ENCODE peak calls at places on chromosome 22, in seven cellular contexts. D, Q, T, R, F, U and H are unnamed samples.

GRCh38 chr22:23762866-23763578 is at the start of gene C22orf15:
- DNase-seq in D (peak), Q (peak), T (no peak), R (peak), F (no peak), U (no peak), H (peak)

GRCh38 chr22:27298387-27299141 is 503.0 kb downstream of the MN1 start:
- DNase-seq in D (no peak), Q (no peak), T (no peak), R (no peak), F (no peak), U (no peak), H (no peak)

GRCh38 chr22:27100789-27101188 is 443.4 kb downstream of the MIAT start:
- DNase-seq in D (peak), Q (peak), T (no peak), R (peak), F (no peak), U (peak), H (peak)

GRCh38 chr22:43883012-43883661 is 8.7 kb downstream of the PNPLA5 start:
- DNase-seq in D (peak), Q (peak), T (peak), R (peak), F (peak), U (peak), H (peak)

GRCh38 chr22:22917377-22917776 is 29.8 kb downstream of the IGLL5 start:
- DNase-seq in D (no peak), Q (no peak), T (no peak), R (no peak), F (no peak), U (no peak), H (no peak)

GRCh38 chr22:49934891-49935557 is 16.6 kb downstream of the CRELD2 start:
- DNase-seq in D (peak), Q (no peak), T (no peak), R (peak), F (no peak), U (no peak), H (peak)

GRCh38 chr22:28072066-28072465 is 153.0 kb upstream of the PITPNB start:
- DNase-seq in D (peak), Q (no peak), T (no peak), R (no peak), F (no peak), U (no peak), H (no peak)

GRCh38 chr22:23773247-23774113 is 831 bp downstream of the MMP11 start:
- DNase-seq in D (no peak), Q (no peak), T (no peak), R (no peak), F (peak), U (no peak), H (no peak)

GRCh38 chr22:19579880-19580279 is 55.7 kb upstream of the CLDN5 start:
- DNase-seq in D (no peak), Q (no peak), T (no peak), R (no peak), F (no peak), U (no peak), H (no peak)

GRCh38 chr22:42747701-42748513 is 27.2 kb upstream of the A4GALT start:
- DNase-seq in D (peak), Q (peak), T (no peak), R (peak), F (no peak), U (no peak), H (no peak)

DNA sequence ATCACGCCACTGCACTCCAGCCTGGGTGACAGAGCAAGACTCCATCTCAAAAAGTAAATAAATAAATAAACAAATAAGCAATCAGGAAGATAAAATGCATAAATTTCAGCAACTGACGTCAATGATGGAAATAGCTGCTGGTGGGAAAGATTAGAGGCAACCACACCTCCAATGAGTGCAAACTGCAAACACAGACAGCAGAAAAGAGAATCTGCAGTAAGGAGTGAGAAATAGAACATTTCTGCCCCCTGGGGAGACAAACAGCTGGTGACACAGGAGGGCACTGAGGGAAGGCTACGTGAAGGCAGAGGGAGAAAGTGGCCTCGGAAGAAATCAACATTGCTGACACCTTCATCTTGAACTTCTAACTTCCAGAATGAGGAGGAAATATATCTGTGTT is 6.5 kb downstream of the PI4KA start:
- DNase-seq in D (no peak), Q (no peak), T (no peak), R (peak), F (peak), U (no peak), H (no peak)
- H3K18ac ChIP-seq in D (no peak), Q (no peak), T (no peak), R (no peak), F (no peak), U (no peak), H (no peak)

DNA sequence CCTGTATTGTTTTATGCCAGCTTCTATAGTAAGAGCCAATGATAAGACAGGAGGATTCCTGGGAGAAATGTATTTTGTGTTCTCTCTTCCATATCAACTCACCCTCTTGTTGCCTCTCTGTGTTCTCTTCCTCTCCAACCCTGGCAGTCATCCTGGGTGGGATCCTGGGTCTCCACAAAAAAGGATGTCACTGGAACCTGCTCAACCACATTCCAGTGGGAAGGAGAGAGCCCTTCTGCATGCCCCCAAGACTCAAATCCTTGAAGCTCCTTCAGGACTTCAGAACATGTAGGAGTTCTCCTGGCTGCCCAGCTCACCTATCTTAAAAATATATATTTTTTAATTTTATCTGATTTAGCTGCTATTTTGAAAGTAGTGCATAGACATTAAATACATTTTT is 26.1 kb downstream of the APOL6 start:
- DNase-seq in D (no peak), Q (peak), T (no peak), R (no peak), F (no peak), U (no peak), H (no peak)
- H2AK5ac ChIP-seq in D (no peak), Q (no peak), T (no peak), R (no peak), F (no peak), U (no peak), H (no peak)

GRCh38 chr22:29951675-29952413 is 68.9 kb downstream of the MTMR3 start:
- DNase-seq in D (no peak), Q (no peak), T (no peak), R (no peak), F (no peak), U (no peak), H (no peak)
- H2BK5ac ChIP-seq in D (no peak), Q (no peak), T (no peak), R (no peak), F (no peak), U (no peak), H (no peak)

GRCh38 chr22:45629469-45630089 is 42.1 kb upstream of the ATXN10 start:
- DNase-seq in D (no peak), Q (peak), T (no peak), R (no peak), F (no peak), U (no peak), H (peak)

GRCh38 chr22:45631839-45632238 is 39.8 kb upstream of the ATXN10 start:
- DNase-seq in D (no peak), Q (no peak), T (no peak), R (no peak), F (no peak), U (no peak), H (no peak)

GRCh38 chr22:45632791-45633515 is 38.7 kb upstream of the ATXN10 start:
- DNase-seq in D (no peak), Q (no peak), T (no peak), R (no peak), F (no peak), U (no peak), H (no peak)

GRCh38 chr22:45630436-45630835 is 41.2 kb upstream of the ATXN10 start:
- DNase-seq in D (no peak), Q (no peak), T (no peak), R (no peak), F (no peak), U (no peak), H (no peak)

GRCh38 chr22:45631140-45631539 is 40.5 kb upstream of the ATXN10 start:
- DNase-seq in D (no peak), Q (no peak), T (no peak), R (no peak), F (no peak), U (no peak), H (peak)
- H3K18ac ChIP-seq in D (no peak), Q (no peak), T (no peak), R (no peak), F (no peak), U (no peak), H (no peak)